ENCODE peak calls at places on chromosomes 11 and 22, in eight cellular contexts. N is heart right ventricle; Z is tibial artery; O is SJSA1; M is CD8-positive, alpha-beta memory T cell; R is astrocyte; J is left ventricle myocardium inferior; I is lung. F is an unnamed sample. For H3K9me3, the result is how much of the 10 kb centered on the place peaks cover.

GRCh38 chr11:78354741-78355705 is 62.6 kb downstream of the GAB2 start:
- DNase-seq in R (no peak), Z (no peak), N (no peak), M (no peak), J (no peak), O (no peak), I (peak), F (no peak)

GRCh38 chr11:91178366-91178765 is 955.5 kb upstream of the CHORDC1 start:
- DNase-seq in Z (no peak), I (no peak), N (no peak), J (no peak), O (no peak), R (no peak), M (no peak), F (no peak)

GRCh38 chr11:33490842-33491370 is 209.7 kb downstream of the C11orf91 start:
- DNase-seq in O (no peak), M (no peak), R (no peak), I (no peak), N (no peak), J (no peak), Z (no peak), F (no peak)

GRCh38 chr11:9731256-9731655 is 67.4 kb downstream of the SWAP70 start:
- DNase-seq in I (no peak), M (no peak), O (no peak), J (no peak), R (no peak), Z (no peak), N (no peak), F (no peak)

GRCh38 chr11:120710354-120711187 is 199.0 kb downstream of the GRIK4 start:
- DNase-seq in M (no peak), J (no peak), I (peak), R (peak), O (peak), N (no peak), Z (no peak), F (no peak)

GRCh38 chr11:40877256-40877655 is 582.2 kb downstream of the LRRC4C start:
- DNase-seq in N (no peak), I (no peak), Z (no peak), J (no peak), R (peak), M (no peak), O (no peak), F (no peak)

GRCh38 chr11:118892515-118892914 is 8.8 kb downstream of the CXCR5 start:
- DNase-seq in R (no peak), O (no peak), M (peak), N (no peak), Z (no peak), J (no peak), I (no peak), F (no peak)

GRCh38 chr11:87180743-87181142 is 143.0 kb downstream of the TMEM135 start:
- DNase-seq in O (no peak), Z (no peak), M (no peak), N (no peak), J (no peak), R (peak), I (no peak), F (no peak)

GRCh38 chr11:32891657-32892354 is 805 bp upstream of the QSER1 start:
- DNase-seq in Z (no peak), M (no peak), N (no peak), O (no peak), I (no peak), J (no peak), R (no peak), F (no peak)

GRCh38 chr22:44368611-44369010 is 55.9 kb upstream of the SHISAL1 start:
- DNase-seq in Z (no peak), J (no peak), R (no peak), N (no peak), O (no peak), M (no peak), I (no peak), F (no peak)

GRCh38 chr11:118975771-118976709 is 4.5 kb downstream of the FOXR1 start:
- DNase-seq in M (no peak), J (no peak), O (no peak), I (no peak), Z (no peak), N (no peak), R (peak), F (no peak)

GRCh38 chr11:107999759-108000455 is 8.8 kb upstream of the CUL5 start:
- DNase-seq in O (no peak), Z (no peak), J (no peak), N (no peak), I (no peak), M (peak), R (peak), F (peak)

GRCh38 chr11:124837491-124837856 is 27.8 kb upstream of the ROBO3 start:
- DNase-seq in M (no peak), N (no peak), Z (no peak), J (no peak), I (no peak), O (no peak), R (peak), F (no peak)

GRCh38 chr11:44680982-44681597 is 45.7 kb upstream of the TSPAN18 start:
- DNase-seq in R (peak), J (no peak), N (no peak), Z (no peak), M (peak), O (no peak), I (no peak), F (peak)

GRCh38 chr22:22558972-22559603 is at the start of gene PRAME:
- DNase-seq in R (no peak), I (peak), M (peak), Z (no peak), O (peak), J (peak), N (peak), F (peak)

GRCh38 chr11:27619039-27619438 is 81.2 kb downstream of the BDNF start:
- DNase-seq in O (no peak), N (no peak), I (no peak), M (no peak), J (no peak), Z (no peak), R (no peak), F (no peak)

GRCh38 chr11:123069878-123070821 is 8.2 kb upstream of the HSPA8 start:
- DNase-seq in I (no peak), N (no peak), M (peak), J (no peak), Z (no peak), R (no peak), O (no peak), F (no peak)

GRCh38 chr11:32420937-32421532 is 14.3 kb downstream of the WT1 start:
- DNase-seq in I (no peak), M (no peak), N (no peak), O (no peak), R (no peak), J (no peak), Z (no peak), F (no peak)

GRCh38 chr22:28599693-28600092 is 79.9 kb downstream of the TTC28 start:
- DNase-seq in N (no peak), R (no peak), I (no peak), O (no peak), M (no peak), Z (no peak), J (no peak), F (no peak)

GRCh38 chr11:79670846-79671245 is 230.0 kb upstream of the TENM4 start:
- DNase-seq in O (no peak), M (no peak), I (no peak), N (no peak), Z (no peak), J (no peak), R (no peak), F (no peak)

GRCh38 chr11:12066056-12066798 is 44.2 kb upstream of the MICAL2 start:
- DNase-seq in I (no peak), Z (no peak), O (peak), M (no peak), R (peak), J (no peak), N (no peak), F (no peak)

GRCh38 chr11:64207247-64208085 is 945 bp downstream of the FERMT3 start:
- DNase-seq in M (peak), R (peak), J (peak), Z (peak), O (peak), I (peak), N (peak), F (peak)

GRCh38 chr11:127042445-127042844 is 41.9 kb upstream of the KIRREL3 start:
- DNase-seq in N (no peak), R (peak), M (no peak), I (no peak), J (no peak), O (no peak), Z (no peak), F (no peak)

GRCh38 chr11:120240866-120241265 is 926 bp downstream of the POU2F3 start:
- DNase-seq in N (no peak), R (no peak), M (no peak), I (no peak), O (no peak), Z (no peak), J (no peak), F (no peak)

GRCh38 chr11:22539851-22540376 is 85.7 kb downstream of the FANCF start:
- DNase-seq in Z (no peak), I (no peak), J (no peak), N (no peak), R (peak), O (no peak), M (no peak), F (no peak)

GRCh38 chr11:102680945-102681344 is 24.6 kb downstream of the MMP27 start:
- DNase-seq in R (peak), Z (no peak), I (no peak), J (no peak), O (no peak), M (no peak), N (no peak), F (no peak)

GRCh38 chr11:72730706-72731105 is 21.5 kb downstream of the ARAP1 start:
- DNase-seq in R (no peak), N (no peak), Z (no peak), O (no peak), M (no peak), J (no peak), I (no peak), F (no peak)

GRCh38 chr22:49833340-49834007 is 5.8 kb upstream of the BRD1 start:
- DNase-seq in N (no peak), M (no peak), I (peak), O (no peak), Z (no peak), J (no peak), R (no peak), F (no peak)

GRCh38 chr11:129696309-129696989 is 119.2 kb upstream of the TMEM45B start:
- DNase-seq in J (no peak), N (no peak), O (no peak), I (no peak), R (no peak), M (no peak), Z (no peak), F (no peak)

GRCh38 chr11:116885951-116886629 is 48.7 kb upstream of the APOA1 start:
- DNase-seq in Z (no peak), O (no peak), I (no peak), R (peak), J (no peak), N (no peak), M (no peak), F (no peak)

GRCh38 chr22:35634015-35634414 is 14.2 kb upstream of the APOL6 start:
- DNase-seq in O (no peak), Z (peak), M (no peak), J (no peak), R (no peak), I (no peak), N (no peak), F (no peak)

GRCh38 chr11:2526808-2527381 is 82.1 kb downstream of the KCNQ1 start:
- DNase-seq in I (peak), J (peak), O (peak), Z (peak), M (no peak), N (peak), R (no peak), F (peak)

GRCh38 chr11:113504071-113504470 is 28.9 kb upstream of the DRD2 start:
- DNase-seq in R (no peak), N (no peak), I (no peak), O (no peak), M (no peak), J (no peak), Z (no peak), F (no peak)

GRCh38 chr22:20407829-20408228 is 13.9 kb downstream of the ZNF74 start:
- DNase-seq in Z (peak), I (no peak), J (no peak), M (no peak), N (no peak), O (no peak), R (no peak), F (no peak)

GRCh38 chr11:46099973-46100335 is 21.3 kb downstream of the PHF21A start:
- DNase-seq in N (no peak), R (peak), Z (no peak), M (no peak), I (no peak), O (no peak), J (no peak), F (no peak)

DNA sequence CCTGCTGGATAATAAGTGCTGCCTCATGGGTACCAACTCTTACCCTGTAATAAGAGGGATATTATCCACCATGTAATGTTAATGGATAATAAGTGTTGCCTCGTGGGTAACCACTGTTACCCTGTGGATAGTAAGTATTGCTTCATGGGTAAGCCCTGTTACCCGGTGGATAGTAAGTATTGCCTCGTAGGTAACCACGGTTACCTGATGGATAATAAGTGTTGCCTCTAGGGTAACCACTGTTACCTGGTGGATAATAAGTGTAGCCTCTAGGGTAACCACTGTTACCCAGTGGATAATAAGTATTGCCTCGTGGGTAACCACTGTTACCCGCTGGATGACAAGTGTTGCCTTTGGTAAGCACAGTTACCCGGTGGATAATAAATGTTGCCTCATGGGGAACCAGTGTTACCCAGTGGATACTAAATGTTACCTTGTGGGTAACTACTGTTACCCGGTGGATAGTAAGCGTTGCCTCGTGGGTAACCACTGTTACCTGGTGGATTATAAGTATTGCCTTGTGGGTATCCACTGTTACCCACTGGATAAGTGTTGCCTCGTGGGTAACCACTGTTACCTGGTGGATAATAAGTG is 18.6 kb upstream of the NXPE4 start:
- DNase-seq in J (no peak), O (no peak), I (no peak), Z (no peak), R (no peak), N (no peak), M (no peak), F (no peak)
- H3K9me3 ChIP-seq in J (under half), O (under half), I (under half), Z (under half), R (under half), N (under half), M (under half), F (under half)

DNA sequence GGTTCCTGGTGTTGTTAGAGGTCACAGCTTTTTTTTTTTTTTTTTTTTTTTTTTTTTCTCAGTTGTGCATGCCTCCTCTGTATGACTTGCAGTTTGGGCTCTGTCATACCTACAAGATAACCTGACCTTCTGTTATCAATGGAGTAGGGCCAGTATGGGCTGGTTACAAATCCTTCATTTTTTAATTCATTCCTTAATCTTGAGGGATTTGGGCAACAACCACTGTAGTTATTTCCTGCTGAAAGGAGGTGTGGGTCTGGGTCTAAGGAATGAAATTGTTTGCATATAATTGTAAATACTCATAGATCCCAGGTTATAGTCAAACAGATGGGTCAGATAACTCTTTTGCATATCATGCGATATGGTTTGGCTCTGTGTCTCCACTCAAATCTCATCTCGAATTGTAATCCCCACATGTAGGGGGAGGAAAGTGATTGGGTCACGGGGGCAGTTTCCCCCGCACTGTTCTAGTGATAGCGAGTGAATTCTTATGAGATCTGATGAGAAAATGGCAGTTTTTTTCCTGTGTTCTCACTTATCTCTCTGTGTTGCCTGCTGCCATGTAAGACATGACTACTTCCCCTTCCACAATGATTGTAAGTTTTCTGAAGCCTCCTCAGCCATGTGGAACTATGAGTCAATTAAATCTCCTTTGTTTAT is 14.1 kb upstream of the GLYAT start:
- DNase-seq in J (no peak), Z (no peak), R (peak), N (no peak), O (no peak), M (no peak), I (no peak), F (no peak)
- H3K9me3 ChIP-seq in J (under half), Z (under half), R (under half), N (under half), O (under half), M (under half), I (under half), F (under half)

DNA sequence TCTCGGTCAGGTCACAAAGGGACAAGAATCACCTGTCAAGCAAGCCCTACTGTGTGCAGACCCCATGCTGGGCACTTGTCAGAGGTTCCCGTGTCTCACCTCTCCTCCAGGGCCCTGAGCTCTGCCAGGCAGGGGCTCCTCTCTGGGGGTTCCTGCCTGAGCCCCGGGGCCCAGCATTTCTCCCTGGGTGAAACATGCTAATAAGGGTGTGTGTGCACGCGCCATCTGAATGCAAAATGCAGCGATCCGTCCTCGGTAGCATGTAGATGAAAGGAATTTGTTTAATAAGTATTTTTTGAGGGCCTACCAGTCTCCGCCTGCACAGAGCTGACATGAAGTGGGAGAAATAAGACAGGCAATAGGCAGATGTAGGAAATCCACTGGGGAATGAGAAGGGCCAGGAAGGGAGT is 5.8 kb downstream of the ELFN2 start:
- DNase-seq in M (no peak), O (no peak), I (no peak), J (no peak), R (no peak), Z (no peak), N (no peak), F (no peak)
- H3K9me3 ChIP-seq in M (under half), O (under half), I (under half), J (under half), R (under half), Z (under half), N (under half), F (under half)

DNA sequence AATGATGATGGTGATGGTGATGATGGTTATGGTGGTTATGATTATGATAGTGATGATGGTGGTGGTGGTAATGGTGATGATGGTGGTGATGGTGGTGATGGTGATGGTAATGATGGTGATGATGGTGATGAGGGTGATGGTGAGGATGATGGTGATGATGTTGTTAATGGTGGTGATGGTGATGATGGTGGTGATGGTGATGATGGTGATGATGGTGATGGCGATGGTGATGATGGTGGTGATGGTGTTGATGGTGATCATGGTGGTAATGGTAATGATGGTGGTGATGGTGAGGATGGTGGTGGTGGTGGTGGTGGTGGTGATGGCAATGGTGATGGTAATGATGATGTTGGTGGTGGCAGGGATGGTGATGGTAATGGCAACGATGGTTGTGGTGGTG is 1222.5 kb downstream of the BRD1 start:
- DNase-seq in R (no peak), N (no peak), J (no peak), M (no peak), Z (no peak), O (no peak), I (no peak), F (no peak)
- H3K9me3 ChIP-seq in R (under half), N (under half), J (under half), M (under half), Z (under half), O (under half), I (under half), F (under half)

GRCh38 chr11:61594907-61595257 is 14.0 kb upstream of the SYT7 start:
- DNase-seq in Z (no peak), I (no peak), J (no peak), R (no peak), M (no peak), O (no peak), N (no peak), F (no peak)
- H3K9me3 ChIP-seq in Z (under half), I (under half), J (under half), R (under half), M (under half), O (under half), N (under half), F (under half)

DNA sequence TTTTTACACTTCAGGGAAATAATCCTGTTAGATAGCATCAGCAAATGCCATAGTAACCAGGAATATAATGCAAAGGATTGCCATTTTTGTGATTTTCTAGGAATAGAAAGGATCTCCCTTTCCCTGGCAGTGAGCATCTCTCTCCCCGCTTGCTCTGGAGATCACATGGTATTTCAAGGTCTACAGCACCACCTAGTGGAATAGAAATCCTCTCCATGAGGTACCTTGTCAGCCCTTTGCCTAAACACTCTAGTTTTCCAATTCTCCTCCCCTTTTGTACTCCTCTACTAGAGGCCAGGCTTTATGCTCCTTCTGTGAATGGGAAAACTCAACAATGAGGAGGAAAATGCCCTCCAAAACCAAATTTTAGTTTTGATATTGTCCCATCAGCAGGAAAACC is 78.4 kb downstream of the XRRA1 start:
- DNase-seq in Z (no peak), J (no peak), N (no peak), I (no peak), R (peak), O (no peak), M (no peak), F (no peak)
- H3K9me3 ChIP-seq in Z (half or more), J (half or more), N (half or more), I (under half), R (under half), O (under half), M (under half), F (under half)